ENCODE peak calls at places on chromosome 20, in four cellular contexts. O is K562, C is H1, T is HepG2. R is an unnamed sample.

GRCh38 chr20:63036266-63036665 is 29.5 kb upstream of the BHLHE23 start:
- DNase-seq in C (no peak), T (no peak), O (no peak), R (no peak)

GRCh38 chr20:36116813-36117441 is 37.6 kb upstream of the EPB41L1 start:
- DNase-seq in T (no peak), C (no peak), O (no peak), R (no peak)

GRCh38 chr20:62593616-62594015 is 48.7 kb upstream of the SLCO4A1 start:
- DNase-seq in T (no peak), C (no peak), O (no peak), R (no peak)

GRCh38 chr20:59748555-59749292 is 144.4 kb downstream of the PHACTR3 start:
- DNase-seq in T (no peak), O (no peak), C (no peak), R (no peak)

GRCh38 chr20:62732356-62732755 is 23.7 kb downstream of the NTSR1 start:
- DNase-seq in O (no peak), T (no peak), C (no peak), R (no peak)

GRCh38 chr20:46811328-46812084 is 83.1 kb upstream of the EYA2 start:
- DNase-seq in O (no peak), C (no peak), T (no peak), R (no peak)

GRCh38 chr20:48126227-48126740 is 341.0 kb upstream of the SULF2 start:
- DNase-seq in C (no peak), O (no peak), T (peak; percentile 85), R (no peak)

GRCh38 chr20:10646006-10646405 is 27.8 kb downstream of the JAG1 start:
- DNase-seq in C (no peak), T (no peak), O (no peak), R (no peak)

GRCh38 chr20:51541189-51542032 is 1.1 kb downstream of the NFATC2 start:
- DNase-seq in O (peak; percentile 67), C (no peak), T (peak; percentile 87), R (no peak)

GRCh38 chr20:62772994-62773858 is 23.0 kb upstream of the MRGBP start:
- DNase-seq in O (no peak), T (no peak), C (no peak), R (no peak)

GRCh38 chr20:11738852-11739251 is 178.8 kb upstream of the BTBD3 start:
- DNase-seq in O (no peak), T (no peak), C (no peak), R (no peak)
- TF ChIP-seq JUND in O (no peak), T (no peak), C (no peak), R (no peak)

GRCh38 chr20:58577871-58578615 is 62.8 kb upstream of the APCDD1L start:
- DNase-seq in C (no peak), T (no peak), O (no peak), R (no peak)
- TF ChIP-seq FOSL1 in C (no peak), T (no peak), O (no peak), R (no peak)

GRCh38 chr20:57851025-57851682 is 141.3 kb upstream of the PMEPA1 start:
- DNase-seq in C (no peak), T (no peak), O (no peak), R (no peak)

GRCh38 chr20:57847104-57847503 is 137.3 kb upstream of the PMEPA1 start:
- DNase-seq in T (no peak), C (no peak), O (no peak), R (no peak)

GRCh38 chr20:57849868-57850215 is 140.0 kb upstream of the PMEPA1 start:
- DNase-seq in O (no peak), C (no peak), T (no peak), R (no peak)

GRCh38 chr20:57848282-57848681 is 138.5 kb upstream of the PMEPA1 start:
- DNase-seq in O (no peak), T (no peak), C (no peak), R (no peak)

GRCh38 chr20:57849126-57849867 is 139.5 kb upstream of the PMEPA1 start:
- DNase-seq in C (no peak), T (no peak), O (no peak), R (no peak)
- TF ChIP-seq ZNF274 in C (no peak), T (no peak), O (no peak), R (no peak)

GRCh38 chr20:44785768-44786167 is 24.6 kb downstream of the RIMS4 start:
- DNase-seq in C (peak; percentile 59), T (no peak), O (no peak), R (no peak)
- TF ChIP-seq JUND in C (no peak), T (no peak), O (no peak), R (no peak)

GRCh38 chr20:9590189-9590588 is 75.8 kb downstream of the LAMP5 start:
- DNase-seq in T (no peak), C (no peak), O (no peak), R (no peak)
- TF ChIP-seq FOSL1 in T (no peak), C (no peak), O (no peak), R (no peak)

GRCh38 chr20:5474646-5475550 is 158.1 kb upstream of the PROKR2 start:
- DNase-seq in T (no peak), C (no peak), O (no peak), R (no peak)

GRCh38 chr20:5470458-5470857 is 153.7 kb upstream of the PROKR2 start:
- DNase-seq in O (no peak), T (no peak), C (no peak), R (no peak)

GRCh38 chr20:5465281-5465680 is 148.5 kb upstream of the PROKR2 start:
- DNase-seq in O (no peak), T (no peak), C (no peak), R (no peak)

GRCh38 chr20:5471368-5471767 is 154.6 kb upstream of the PROKR2 start:
- DNase-seq in C (no peak), O (no peak), T (no peak), R (no peak)

DNA sequence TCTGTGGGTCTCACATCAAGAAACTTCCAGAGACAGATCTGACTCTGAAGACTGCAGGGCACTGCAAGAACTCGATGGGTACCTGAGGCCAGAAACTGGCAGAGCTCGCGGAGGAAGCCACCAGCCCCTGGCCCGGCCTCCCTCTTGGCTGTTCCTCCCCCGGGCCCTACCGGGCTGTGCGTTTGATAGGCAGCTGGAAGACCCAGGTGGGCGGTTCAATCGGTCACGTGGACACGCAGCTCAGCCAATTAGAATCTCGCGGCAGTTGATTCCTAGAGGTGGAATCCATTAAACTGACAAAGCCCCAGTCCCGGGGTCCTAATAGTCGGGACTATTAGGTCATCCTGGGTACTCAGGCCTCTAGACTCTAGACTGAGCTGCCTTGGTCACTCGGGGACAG is 154.2 kb upstream of the PROKR2 start:
- DNase-seq in C (no peak), T (no peak), O (peak; percentile 50), R (no peak)
- TF ChIP-seq ZNF274 in C (no peak), T (no peak), O (no peak), R (no peak)

DNA sequence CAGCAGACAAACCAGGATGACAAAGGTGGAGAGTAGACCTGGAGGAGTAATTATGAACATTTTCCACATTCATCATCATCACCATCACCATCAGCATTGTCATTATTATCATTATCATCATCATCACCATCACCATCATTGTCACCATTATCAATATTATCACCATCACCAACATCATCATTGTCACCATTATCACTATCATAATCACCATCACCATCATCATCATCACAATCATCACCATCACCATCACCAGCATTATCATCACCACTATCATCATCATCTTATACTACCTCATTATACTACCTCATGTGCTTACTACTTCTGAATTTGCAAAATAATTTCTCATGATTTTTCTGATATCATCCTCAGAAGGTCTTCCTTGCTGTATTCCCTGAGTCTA is 39.3 kb downstream of the FOXA2 start:
- DNase-seq in C (no peak), O (no peak), T (no peak), R (no peak)
- TF ChIP-seq JUND in C (no peak), O (no peak), T (no peak), R (no peak)

GRCh38 chr20:50224553-50225255 is 34.1 kb downstream of the CEBPB start:
- DNase-seq in T (no peak), C (no peak), O (peak; percentile 31), R (no peak)

GRCh38 chr20:50229156-50229605 is 38.6 kb downstream of the CEBPB start:
- DNase-seq in T (no peak), C (no peak), O (no peak), R (no peak)

GRCh38 chr20:50224052-50224451 is 33.4 kb downstream of the CEBPB start:
- DNase-seq in T (no peak), C (no peak), O (no peak), R (no peak)

GRCh38 chr20:50227506-50227905 is 36.9 kb downstream of the CEBPB start:
- DNase-seq in T (no peak), C (no peak), O (no peak), R (no peak)

GRCh38 chr20:50226093-50226974 is 35.7 kb downstream of the CEBPB start:
- DNase-seq in O (peak; percentile 41), C (no peak), T (no peak), R (no peak)
- TF ChIP-seq FOSL1 in O (peak; percentile 44), C (no peak), T (no peak), R (no peak)

DNA sequence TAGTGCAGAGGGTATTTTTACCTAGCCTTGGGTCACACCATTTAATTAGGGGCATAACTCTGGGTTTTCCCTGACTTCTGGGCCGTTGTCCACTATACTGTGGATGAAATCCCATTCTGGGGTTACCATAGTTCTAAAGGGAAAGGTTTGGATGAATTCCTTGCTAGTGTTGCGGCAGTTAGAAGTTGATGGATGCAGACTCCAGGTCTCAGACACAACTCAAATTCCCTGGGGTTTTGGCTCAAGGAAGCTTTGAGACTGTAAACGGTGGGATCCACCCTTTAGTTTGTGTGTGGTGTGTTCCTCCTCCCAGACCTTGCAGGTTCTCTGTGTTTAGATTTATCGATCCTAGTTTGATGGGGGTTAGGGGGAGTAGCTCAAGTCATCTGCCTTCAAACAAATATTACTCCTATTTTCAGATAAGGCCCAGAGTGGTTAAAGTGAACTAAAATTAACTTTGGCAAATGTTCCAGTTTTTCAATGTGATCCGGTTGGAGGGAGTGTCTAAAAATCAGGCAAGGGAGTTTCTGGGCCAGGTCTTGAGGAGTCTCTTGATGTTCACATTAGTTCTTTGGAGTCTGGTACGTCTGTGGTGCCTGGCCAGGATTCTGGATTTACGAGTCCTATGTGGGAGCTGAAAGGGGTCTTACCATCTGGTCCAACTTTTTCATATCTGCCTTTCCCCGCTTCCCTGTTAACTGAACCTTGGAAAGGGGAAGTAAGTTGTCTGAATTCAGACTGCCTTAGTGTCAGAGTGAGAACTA is 1.5 kb downstream of the RALY start:
- DNase-seq in C (no peak), O (no peak), T (no peak), R (no peak)
- TF ChIP-seq ZNF274 in C (no peak), O (no peak), T (no peak), R (no peak)